ENCODE peak calls at places on chromosomes 5 and 9, in seven cellular contexts. A is CD4-positive, CD25-positive, alpha-beta regulatory T cell; X is left ventricle myocardium inferior; D is transverse colon; Z is thoracic aorta; L is A549; B is heart left ventricle. C is an unnamed sample.

GRCh38 chr9:101437806-101438232 is 2.2 kb upstream of the ALDOB start:
- DNase-seq in A (no peak), X (peak), D (peak), Z (no peak), L (no peak), B (peak), C (no peak)

GRCh38 chr5:83025690-83026472 is 51.3 kb downstream of the TMEM167A start:
- DNase-seq in A (no peak), X (no peak), D (no peak), Z (no peak), L (no peak), B (no peak), C (no peak)

GRCh38 chr9:77183581-77183980 is 6.2 kb downstream of the VPS13A start:
- DNase-seq in A (no peak), X (no peak), D (no peak), Z (no peak), L (no peak), B (no peak), C (no peak)

GRCh38 chr5:167918492-167919267 is 372.8 kb upstream of the WWC1 start:
- DNase-seq in A (no peak), X (no peak), D (no peak), Z (no peak), L (no peak), B (no peak), C (no peak)

GRCh38 chr9:2849943-2850342 is 6.0 kb upstream of the PUM3 start:
- DNase-seq in A (no peak), X (no peak), D (no peak), Z (no peak), L (no peak), B (no peak), C (no peak)

GRCh38 chr9:129497064-129497836 is 123.7 kb downstream of the C9orf50 start:
- DNase-seq in A (no peak), X (peak), D (no peak), Z (no peak), L (no peak), B (peak), C (no peak)

GRCh38 chr5:175714686-175715085 is 56.8 kb downstream of the HRH2 start:
- DNase-seq in A (no peak), X (no peak), D (peak), Z (no peak), L (no peak), B (no peak), C (no peak)

GRCh38 chr5:83864652-83865051 is 144.0 kb upstream of the HAPLN1 start:
- DNase-seq in A (no peak), X (no peak), D (no peak), Z (no peak), L (no peak), B (no peak), C (no peak)

GRCh38 chr5:5979362-5979760 is 399.0 kb downstream of the MED10 start:
- DNase-seq in A (no peak), X (no peak), D (no peak), Z (no peak), L (peak), B (no peak), C (no peak)

GRCh38 chr5:56693220-56693579 is 122.1 kb upstream of the MAP3K1 start:
- DNase-seq in A (no peak), X (no peak), D (no peak), Z (no peak), L (no peak), B (no peak), C (no peak)

GRCh38 chr5:56649569-56649968 is 165.8 kb upstream of the MAP3K1 start:
- DNase-seq in A (no peak), X (peak), D (no peak), Z (no peak), L (no peak), B (peak), C (no peak)

GRCh38 chr9:124271660-124272059 is 13.9 kb downstream of the NEK6 start:
- DNase-seq in A (no peak), X (no peak), D (peak), Z (no peak), L (no peak), B (no peak), C (no peak)

GRCh38 chr9:87516222-87516930 is 18.7 kb downstream of the DAPK1 start:
- DNase-seq in A (no peak), X (peak), D (peak), Z (no peak), L (peak), B (peak), C (no peak)

GRCh38 chr5:176407456-176408244 is 8.7 kb downstream of the CLTB start:
- DNase-seq in A (no peak), X (no peak), D (no peak), Z (no peak), L (no peak), B (no peak), C (no peak)

GRCh38 chr5:104661256-104661655 is 1098.7 kb upstream of the NUDT12 start:
- DNase-seq in A (no peak), X (no peak), D (no peak), Z (no peak), L (no peak), B (no peak), C (no peak)

GRCh38 chr5:148873690-148874485 is 47.5 kb downstream of the ADRB2 start:
- DNase-seq in A (no peak), X (no peak), D (no peak), Z (no peak), L (no peak), B (no peak), C (no peak)

GRCh38 chr5:67286006-67286405 is 89.4 kb upstream of the CD180 start:
- DNase-seq in A (no peak), X (no peak), D (no peak), Z (no peak), L (no peak), B (no peak), C (no peak)

GRCh38 chr9:88387733-88388202 is 476 bp upstream of the SPIN1 start:
- DNase-seq in A (no peak), X (peak), D (peak), Z (no peak), L (peak), B (peak), C (no peak)

GRCh38 chr9:22817181-22817580 is 370.6 kb downstream of the DMRTA1 start:
- DNase-seq in A (no peak), X (no peak), D (no peak), Z (no peak), L (no peak), B (no peak), C (no peak)

GRCh38 chr5:132962429-132962928 is 955 bp downstream of the AFF4 start:
- DNase-seq in A (no peak), X (no peak), D (peak), Z (no peak), L (peak), B (no peak), C (no peak)

GRCh38 chr5:52783226-52783959 is 4.3 kb upstream of the ITGA1 start:
- DNase-seq in A (no peak), X (no peak), D (peak), Z (peak), L (no peak), B (no peak), C (no peak)

GRCh38 chr9:23850242-23851023 is 24.4 kb upstream of the ELAVL2 start:
- DNase-seq in A (no peak), X (no peak), D (no peak), Z (no peak), L (no peak), B (peak), C (no peak)

GRCh38 chr5:140358738-140359310 is 1.2 kb upstream of the SLC4A9 start:
- DNase-seq in A (no peak), X (no peak), D (no peak), Z (no peak), L (peak), B (no peak), C (no peak)

GRCh38 chr5:71974622-71975021 is 132.7 kb upstream of the MAP1B start:
- DNase-seq in A (no peak), X (no peak), D (no peak), Z (no peak), L (peak), B (no peak), C (no peak)

GRCh38 chr5:61332369-61332745 is 299 bp downstream of the ZSWIM6 start:
- DNase-seq in A (peak), X (peak), D (peak), Z (no peak), L (no peak), B (peak), C (peak)

GRCh38 chr9:124725068-124725452 is 46.1 kb downstream of the NR6A1 start:
- DNase-seq in A (no peak), X (no peak), D (peak), Z (no peak), L (no peak), B (no peak), C (no peak)

GRCh38 chr5:141369994-141370848 is at the start of gene PCDHGB3:
- DNase-seq in A (no peak), X (peak), D (peak), Z (no peak), L (peak), B (no peak), C (no peak)
- H3K4me3 ChIP-seq in A (peak), X (peak), D (no peak), Z (peak), L (peak), B (peak), C (peak)

DNA sequence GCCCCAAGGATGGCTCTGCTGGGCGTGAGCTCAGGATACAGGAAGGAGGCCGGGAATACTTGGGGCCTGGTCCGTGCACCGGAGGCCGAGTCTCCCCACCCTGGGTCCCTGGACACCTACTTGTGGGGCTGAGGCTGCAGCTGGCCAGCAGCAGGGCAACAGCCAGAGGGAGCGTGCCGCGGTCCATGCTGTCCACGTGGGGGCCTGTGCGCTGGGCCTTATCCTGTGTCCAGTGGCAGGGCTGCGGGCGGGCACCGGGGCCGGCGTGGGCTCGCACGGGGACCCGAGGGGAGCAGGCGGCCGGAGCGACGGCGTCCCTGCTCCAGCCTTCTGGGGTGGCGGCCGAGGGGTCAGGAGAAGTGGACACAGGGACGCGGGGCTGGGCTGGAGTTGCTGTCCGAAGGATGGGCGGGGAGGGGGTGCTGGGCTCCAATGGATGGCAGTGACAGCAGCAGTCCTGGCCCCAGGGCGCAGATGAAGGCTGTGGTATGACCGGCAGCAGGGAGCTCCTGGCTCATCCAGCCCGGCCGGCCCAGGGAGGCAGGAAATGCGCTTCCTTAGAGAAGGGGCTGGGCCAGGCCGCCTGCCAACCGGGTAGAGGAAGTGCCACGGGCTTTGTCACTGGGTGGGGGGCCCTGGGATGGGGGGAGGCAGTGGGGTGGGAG is at the start of gene ENG:
- DNase-seq in A (no peak), X (peak), D (peak), Z (no peak), L (no peak), B (peak), C (no peak)
- H3K27ac ChIP-seq in A (peak), X (peak), D (peak), Z (peak), L (no peak), B (peak), C (peak)

GRCh38 chr9:116287721-116288120 is 134.1 kb downstream of the PAPPA start:
- DNase-seq in A (no peak), X (no peak), D (no peak), Z (no peak), L (no peak), B (no peak), C (no peak)

GRCh38 chr9:116285320-116285719 is 131.7 kb downstream of the PAPPA start:
- DNase-seq in A (no peak), X (no peak), D (no peak), Z (no peak), L (no peak), B (no peak), C (no peak)

GRCh38 chr9:116284518-116284917 is 130.9 kb downstream of the PAPPA start:
- DNase-seq in A (no peak), X (no peak), D (no peak), Z (no peak), L (no peak), B (no peak), C (no peak)

GRCh38 chr9:116288658-116289057 is 135.1 kb downstream of the PAPPA start:
- DNase-seq in A (no peak), X (no peak), D (no peak), Z (no peak), L (peak), B (no peak), C (no peak)

GRCh38 chr9:116286287-116286686 is 132.7 kb downstream of the PAPPA start:
- DNase-seq in A (no peak), X (no peak), D (no peak), Z (no peak), L (no peak), B (no peak), C (no peak)
- H3K4me3 ChIP-seq in A (no peak), X (no peak), D (no peak), Z (no peak), L (no peak), B (no peak), C (no peak)

DNA sequence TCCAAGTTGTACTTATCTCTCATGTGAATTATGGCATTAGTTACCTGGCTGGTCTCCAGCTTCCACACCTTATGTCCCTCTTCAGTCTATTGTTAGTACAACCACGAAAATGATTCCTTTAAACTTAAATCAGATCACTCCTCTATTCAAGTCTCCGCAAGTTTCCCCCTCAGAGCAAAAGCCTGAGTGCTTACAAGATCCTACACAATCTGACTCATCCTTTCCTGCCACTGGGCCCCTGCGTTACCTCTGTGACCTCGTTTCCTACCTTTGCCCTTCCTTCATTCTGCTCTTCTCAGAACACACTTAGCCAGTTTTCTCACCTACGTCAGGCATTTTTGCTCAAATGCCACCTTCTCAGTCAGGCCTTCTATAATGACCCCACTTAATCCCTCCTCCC is 45.1 kb upstream of the GLIS3 start:
- DNase-seq in A (no peak), X (no peak), D (no peak), Z (no peak), L (no peak), B (no peak), C (no peak)
- H3K27ac ChIP-seq in A (no peak), X (no peak), D (no peak), Z (no peak), L (no peak), B (no peak), C (no peak)

GRCh38 chr9:967436-967835 is 9.0 kb upstream of the DMRT3 start:
- DNase-seq in A (no peak), X (no peak), D (no peak), Z (no peak), L (no peak), B (no peak), C (no peak)
- H3K4me3 ChIP-seq in A (no peak), X (no peak), D (no peak), Z (no peak), L (no peak), B (no peak), C (no peak)

GRCh38 chr9:34197756-34198711 is 19.2 kb downstream of the UBAP1 start:
- DNase-seq in A (no peak), X (no peak), D (no peak), Z (no peak), L (peak), B (no peak), C (no peak)
- H3K27ac ChIP-seq in A (no peak), X (no peak), D (no peak), Z (no peak), L (no peak), B (no peak), C (no peak)

GRCh38 chr5:171965740-171966139 is 40.7 kb downstream of the FBXW11 start:
- DNase-seq in A (no peak), X (no peak), D (no peak), Z (no peak), L (no peak), B (no peak), C (no peak)

GRCh38 chr5:171968512-171968911 is 37.9 kb downstream of the FBXW11 start:
- DNase-seq in A (no peak), X (no peak), D (no peak), Z (no peak), L (no peak), B (no peak), C (no peak)

GRCh38 chr5:171963416-171963815 is 43.0 kb downstream of the FBXW11 start:
- DNase-seq in A (no peak), X (no peak), D (no peak), Z (no peak), L (no peak), B (no peak), C (no peak)

GRCh38 chr5:171966964-171967363 is 39.5 kb downstream of the FBXW11 start:
- DNase-seq in A (no peak), X (no peak), D (no peak), Z (no peak), L (no peak), B (no peak), C (no peak)

GRCh38 chr5:171966270-171966669 is 40.2 kb downstream of the FBXW11 start:
- DNase-seq in A (no peak), X (no peak), D (no peak), Z (no peak), L (no peak), B (no peak), C (no peak)
- H3K4me3 ChIP-seq in A (no peak), X (no peak), D (no peak), Z (no peak), L (no peak), B (no peak), C (no peak)

DNA sequence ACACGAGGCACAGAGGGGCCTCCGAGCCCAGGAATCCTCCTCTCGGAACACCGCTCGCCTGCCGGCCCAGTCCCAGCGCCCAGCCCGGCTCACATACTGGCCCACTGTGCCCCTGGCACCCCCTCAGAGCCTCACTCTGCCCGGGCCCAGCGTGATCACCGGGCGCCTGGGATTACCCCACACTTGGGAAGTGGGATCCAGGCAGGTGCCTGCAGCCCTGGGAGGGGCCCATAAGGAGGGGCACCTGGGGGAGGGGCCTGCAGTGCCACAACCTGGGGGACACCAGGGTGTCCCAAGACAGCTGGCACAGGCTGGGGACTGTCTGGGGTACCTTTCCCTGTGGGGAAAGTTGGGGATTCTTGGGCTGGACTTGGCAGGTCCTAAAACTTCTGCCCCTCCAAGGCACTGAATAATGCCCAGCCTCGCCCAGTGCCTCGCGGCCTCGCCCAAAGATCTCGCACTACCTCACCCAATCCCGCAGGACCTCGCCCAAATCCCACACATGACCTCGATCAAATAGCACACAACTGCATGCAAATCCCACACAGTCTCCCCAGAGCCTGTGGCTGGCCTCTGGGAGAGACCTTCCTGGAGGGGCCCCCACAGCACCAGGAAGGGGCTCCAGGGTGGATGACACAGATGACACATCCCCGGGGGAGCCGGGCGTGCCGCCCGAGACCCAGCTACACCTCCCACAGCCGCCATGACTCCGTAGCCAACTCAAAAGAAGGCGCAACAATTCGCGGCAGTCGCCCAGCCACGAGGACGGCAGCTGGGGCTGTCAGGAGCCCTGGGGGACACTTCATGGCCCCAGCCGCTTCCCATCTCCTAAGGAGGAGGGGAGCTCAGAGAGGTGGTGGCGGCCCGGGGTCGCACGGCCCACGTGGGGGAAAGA is 13.7 kb downstream of the NOTCH1 start:
- DNase-seq in A (no peak), X (no peak), D (peak), Z (no peak), L (no peak), B (no peak), C (peak)
- H3K27ac ChIP-seq in A (no peak), X (peak), D (peak), Z (no peak), L (no peak), B (peak), C (no peak)

DNA sequence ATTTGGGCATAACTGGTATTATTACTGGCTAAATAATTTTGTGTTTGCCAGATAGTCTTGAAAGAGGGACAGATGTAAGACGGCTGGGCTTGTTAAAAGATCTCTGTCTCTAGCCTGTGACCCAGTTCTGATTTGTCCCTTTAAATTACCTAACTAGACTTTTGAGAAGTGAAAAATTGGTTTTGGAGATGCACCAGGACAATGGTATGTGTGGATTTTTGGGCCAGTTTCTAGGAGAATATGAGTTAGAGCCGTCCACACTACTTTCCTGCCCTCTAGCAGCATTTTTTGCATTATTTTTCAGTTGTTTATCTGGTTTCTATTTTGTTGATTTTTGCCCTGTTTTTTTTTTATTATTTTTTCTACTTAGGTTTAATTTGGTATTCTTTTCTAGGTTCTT is 33.5 kb downstream of the LNPEP start:
- DNase-seq in A (no peak), X (no peak), D (no peak), Z (no peak), L (no peak), B (no peak), C (no peak)
- H3K4me3 ChIP-seq in A (peak), X (no peak), D (no peak), Z (peak), L (no peak), B (no peak), C (no peak)

C was measured in CD8-positive, alpha-beta T cell.